ENCODE peak calls at places on chromosomes 4 and X, in nine cellular contexts. C is stomach, N is thyroid gland, E is Panc1, Y is mucosa of descending colon, I is brain microvascular endothelial cell, G is heart right ventricle, R is bronchial epithelial cell, D is fibroblast of pulmonary artery. Z is an unnamed sample.

GRCh38 chrX:95071052-95071451 is 1397.0 kb downstream of the FAM133A start:
- DNase-seq in C (no peak), N (no peak), E (no peak), Y (no peak), I (no peak), G (no peak), R (no peak), D (no peak), Z (peak)

GRCh38 chr4:12409507-12410190 is 981.0 kb upstream of the HS3ST1 start:
- DNase-seq in C (no peak), N (no peak), E (no peak), Y (no peak), I (no peak), G (no peak), R (peak), D (peak), Z (peak)

GRCh38 chr4:115234405-115235093 is 121.1 kb upstream of the NDST4 start:
- DNase-seq in C (no peak), N (no peak), E (no peak), Y (no peak), I (no peak), G (no peak), R (peak), D (no peak), Z (peak)

GRCh38 chr4:99087887-99088484 is 602 bp downstream of the ADH5 start:
- DNase-seq in C (peak), N (peak), E (no peak), Y (no peak), I (peak), G (peak), R (peak), D (peak), Z (peak)

GRCh38 chr4:2942532-2943363 is 20.5 kb downstream of the NOP14 start:
- DNase-seq in C (peak), N (peak), E (no peak), Y (peak), I (no peak), G (no peak), R (peak), D (no peak), Z (no peak)

GRCh38 chr4:26120098-26120795 is 200.6 kb upstream of the RBPJ start:
- DNase-seq in C (no peak), N (no peak), E (no peak), Y (no peak), I (no peak), G (no peak), R (peak), D (peak), Z (peak)

GRCh38 chrX:73577368-73577767 is 14.4 kb downstream of the CHIC1 start:
- DNase-seq in C (no peak), N (peak), E (no peak), Y (no peak), I (peak), G (peak), R (peak), D (peak), Z (peak)

GRCh38 chr4:106238819-106239420 is 77.1 kb downstream of the TBCK start:
- DNase-seq in C (no peak), N (no peak), E (no peak), Y (no peak), I (peak), G (peak), R (peak), D (peak), Z (peak)

GRCh38 chrX:68568136-68568535 is 69.3 kb downstream of the YIPF6 start:
- DNase-seq in C (no peak), N (no peak), E (no peak), Y (no peak), I (no peak), G (no peak), R (no peak), D (no peak), Z (no peak)

GRCh38 chrX:102964941-102965340 is 27.9 kb downstream of the RAB40AL start:
- DNase-seq in C (no peak), N (no peak), E (no peak), Y (no peak), I (no peak), G (no peak), R (no peak), D (no peak), Z (no peak)

GRCh38 chr4:169243808-169244207 is 26.9 kb downstream of the SH3RF1 start:
- DNase-seq in C (no peak), N (no peak), E (no peak), Y (no peak), I (peak), G (no peak), R (peak), D (peak), Z (peak)

GRCh38 chr4:174423257-174423944 is 98.9 kb downstream of the HPGD start:
- DNase-seq in C (peak), N (no peak), E (peak), Y (no peak), I (peak), G (peak), R (peak), D (peak), Z (peak)

GRCh38 chrX:38220024-38220935 is at the start of gene SRPX:
- DNase-seq in C (peak), N (peak), E (no peak), Y (peak), I (no peak), G (peak), R (peak), D (peak), Z (peak)

GRCh38 chr4:64581422-64581821 is 172.2 kb upstream of the TECRL start:
- DNase-seq in C (no peak), N (no peak), E (no peak), Y (no peak), I (peak), G (no peak), R (peak), D (peak), Z (peak)

GRCh38 chr4:123020285-123020684 is 97.9 kb upstream of the NUDT6 start:
- DNase-seq in C (no peak), N (no peak), E (no peak), Y (no peak), I (no peak), G (no peak), R (no peak), D (no peak), Z (no peak)

GRCh38 chr4:124640037-124640730 is 72.3 kb downstream of the ANKRD50 start:
- DNase-seq in C (peak), N (peak), E (peak), Y (no peak), I (peak), G (no peak), R (peak), D (peak), Z (peak)

GRCh38 chrX:12319012-12319519 is 180.8 kb downstream of the FRMPD4 start:
- DNase-seq in C (no peak), N (no peak), E (no peak), Y (no peak), I (no peak), G (no peak), R (no peak), D (no peak), Z (peak)

GRCh38 chr4:77617203-77617602 is 11.6 kb downstream of the CXCL13 start:
- DNase-seq in C (no peak), N (no peak), E (no peak), Y (no peak), I (no peak), G (no peak), R (peak), D (no peak), Z (peak)

GRCh38 chr4:187235456-187236170 is 512.0 kb upstream of the FAT1 start:
- DNase-seq in C (no peak), N (no peak), E (no peak), Y (no peak), I (no peak), G (no peak), R (no peak), D (no peak), Z (no peak)

GRCh38 chrX:19198448-19198847 is 76.2 kb upstream of the ADGRG2 start:
- DNase-seq in C (no peak), N (no peak), E (no peak), Y (no peak), I (no peak), G (no peak), R (no peak), D (no peak), Z (no peak)

GRCh38 chrX:152819732-152820131 is 10.8 kb downstream of the CETN2 start:
- DNase-seq in C (no peak), N (no peak), E (no peak), Y (no peak), I (peak), G (no peak), R (peak), D (no peak), Z (peak)

GRCh38 chrX:53000447-53001208 is 42.3 kb upstream of the FAM156A start:
- DNase-seq in C (no peak), N (no peak), E (no peak), Y (no peak), I (no peak), G (no peak), R (no peak), D (peak), Z (no peak)

GRCh38 chr4:82500106-82500738 is 61.6 kb downstream of the TMEM150C start:
- DNase-seq in C (no peak), N (no peak), E (no peak), Y (no peak), I (no peak), G (no peak), R (peak), D (peak), Z (peak)

GRCh38 chrX:23919706-23920320 is 12.0 kb downstream of the CXorf58 start:
- DNase-seq in C (no peak), N (peak), E (no peak), Y (no peak), I (no peak), G (no peak), R (no peak), D (peak), Z (peak)
- TF ChIP-seq CTCF in C (no peak), N (no peak), E (no peak), Y (no peak), I (peak), G (peak), R (no peak), D (peak), Z (peak)

DNA sequence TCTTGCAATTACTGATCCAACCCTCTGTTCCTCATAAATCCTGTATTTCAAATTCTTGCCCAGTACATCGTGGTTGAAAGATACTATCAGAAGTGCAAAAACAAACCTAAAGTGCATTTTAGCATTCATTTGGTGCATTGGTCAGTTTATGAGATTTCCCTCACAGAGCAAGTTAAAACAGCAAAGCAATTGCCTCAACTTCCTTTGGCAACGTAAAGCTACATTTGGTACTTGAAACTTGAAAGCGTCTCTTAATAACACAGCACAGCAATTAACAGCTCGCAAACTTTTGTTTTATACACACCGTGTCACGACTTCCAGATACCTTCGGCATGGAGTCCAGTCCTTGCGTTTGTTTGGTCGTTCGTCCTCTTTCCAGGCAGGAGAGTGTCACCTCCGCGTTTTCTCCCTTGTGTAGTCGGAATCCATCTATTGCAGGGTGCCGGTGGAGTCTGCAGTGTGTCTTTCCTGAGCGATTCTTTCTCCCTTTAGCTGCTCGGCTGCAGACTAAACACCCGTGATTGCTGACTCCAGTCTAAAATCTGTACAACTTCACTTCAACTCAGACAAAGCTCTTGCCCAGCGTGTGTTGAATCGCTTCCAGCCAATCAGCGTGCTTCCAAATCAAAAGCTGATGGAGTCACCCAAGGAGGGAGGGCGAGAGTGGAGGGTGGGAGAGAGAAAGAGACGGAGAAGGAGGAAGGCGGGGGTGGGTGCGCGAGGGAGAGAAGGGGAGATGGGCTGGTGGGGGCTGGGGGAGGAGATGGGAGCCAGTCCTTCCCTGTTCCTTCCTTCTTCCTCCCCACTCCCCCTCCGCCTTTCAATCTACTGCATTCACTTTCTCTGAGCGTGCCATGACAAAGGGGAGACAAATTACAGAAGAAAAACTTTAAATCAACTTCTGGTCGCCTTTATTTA is at the start of gene PCDH18:
- DNase-seq in C (peak), N (peak), E (no peak), Y (peak), I (peak), G (peak), R (peak), D (peak), Z (peak)
- H3K4me3 ChIP-seq in C (peak), N (peak), E (peak), Y (no peak), I (peak), G (peak), R (peak), D (peak), Z (peak)

GRCh38 chr4:155523358-155523757 is 143.3 kb upstream of the GUCY1A1 start:
- DNase-seq in C (no peak), N (no peak), E (no peak), Y (no peak), I (no peak), G (no peak), R (no peak), D (no peak), Z (no peak)

GRCh38 chr4:155526452-155527169 is 140.0 kb upstream of the GUCY1A1 start:
- DNase-seq in C (no peak), N (no peak), E (no peak), Y (no peak), I (no peak), G (peak), R (no peak), D (peak), Z (peak)

GRCh38 chr4:155521382-155521781 is 144.6 kb upstream of the MAP9 start:
- DNase-seq in C (no peak), N (no peak), E (no peak), Y (no peak), I (no peak), G (no peak), R (no peak), D (no peak), Z (no peak)

DNA sequence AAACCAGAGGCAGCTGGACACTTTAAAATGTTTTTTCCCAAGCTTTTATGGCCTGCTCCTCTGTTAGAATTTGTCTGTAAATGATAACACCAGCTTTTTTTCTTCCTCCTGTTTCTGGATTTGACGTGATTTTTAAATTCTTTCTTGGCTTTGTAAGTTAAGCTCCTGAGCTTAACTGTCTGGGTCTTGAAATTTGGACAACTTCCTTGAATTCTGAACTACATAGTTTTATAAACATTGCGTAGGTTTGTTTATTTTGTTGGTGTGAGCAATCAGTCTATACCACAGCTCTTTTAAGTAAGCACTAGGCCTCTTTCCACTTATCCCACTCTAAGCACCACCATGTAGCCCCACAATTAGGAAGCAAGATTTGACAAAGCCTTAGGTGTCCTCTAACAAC is 144.4 kb upstream of the GUCY1A1 start:
- DNase-seq in C (no peak), N (no peak), E (no peak), Y (no peak), I (no peak), G (no peak), R (peak), D (no peak), Z (peak)
- TF ChIP-seq CTCF in C (no peak), N (no peak), E (no peak), Y (no peak), I (no peak), G (no peak), R (no peak), D (no peak), Z (no peak)

DNA sequence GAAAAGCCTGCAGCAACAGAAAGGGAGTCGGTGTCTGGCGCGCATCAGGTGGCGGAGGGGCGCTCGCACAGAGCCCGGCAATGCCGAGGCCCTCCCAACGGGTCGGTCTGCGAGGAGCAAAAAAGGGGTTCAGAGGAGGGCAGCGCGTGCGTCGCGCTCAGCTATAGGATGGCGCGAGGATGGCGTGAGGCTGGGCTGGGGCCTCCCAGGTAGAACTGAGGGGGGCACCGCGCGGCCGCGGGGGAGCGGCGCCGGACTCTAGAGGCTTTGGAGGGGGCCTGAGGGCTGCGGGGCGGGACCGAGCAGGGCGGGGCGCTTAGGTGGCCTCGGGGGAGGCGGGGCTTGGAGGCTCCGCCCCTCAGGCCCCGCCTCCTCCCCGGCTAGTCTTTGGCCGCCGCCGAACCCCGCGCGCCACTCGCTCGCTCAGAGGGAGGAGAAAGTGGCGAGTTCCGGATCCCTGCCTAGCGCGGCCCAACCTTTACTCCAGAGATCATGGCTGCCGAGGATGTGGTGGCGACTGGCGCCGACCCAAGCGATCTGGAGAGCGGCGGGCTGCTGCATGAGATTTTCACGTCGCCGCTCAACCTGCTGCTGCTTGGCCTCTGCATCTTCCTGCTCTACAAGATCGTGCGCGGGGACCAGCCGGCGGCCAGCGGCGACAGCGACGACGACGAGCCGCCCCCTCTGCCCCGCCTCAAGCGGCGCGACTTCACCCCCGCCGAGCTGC is at the start of gene PGRMC1:
- DNase-seq in C (peak), N (peak), E (no peak), Y (peak), I (peak), G (peak), R (peak), D (peak), Z (peak)
- H3K4me3 ChIP-seq in C (peak), N (peak), E (peak), Y (peak), I (peak), G (peak), R (peak), D (peak), Z (peak)

GRCh38 chr4:112517067-112517588 is 1.1 kb upstream of the NEUROG2 start:
- DNase-seq in C (no peak), N (no peak), E (no peak), Y (no peak), I (no peak), G (no peak), R (no peak), D (no peak), Z (no peak)
- TF ChIP-seq CTCF in C (no peak), N (no peak), E (no peak), Y (no peak), I (no peak), G (no peak), R (no peak), D (no peak), Z (no peak)

DNA sequence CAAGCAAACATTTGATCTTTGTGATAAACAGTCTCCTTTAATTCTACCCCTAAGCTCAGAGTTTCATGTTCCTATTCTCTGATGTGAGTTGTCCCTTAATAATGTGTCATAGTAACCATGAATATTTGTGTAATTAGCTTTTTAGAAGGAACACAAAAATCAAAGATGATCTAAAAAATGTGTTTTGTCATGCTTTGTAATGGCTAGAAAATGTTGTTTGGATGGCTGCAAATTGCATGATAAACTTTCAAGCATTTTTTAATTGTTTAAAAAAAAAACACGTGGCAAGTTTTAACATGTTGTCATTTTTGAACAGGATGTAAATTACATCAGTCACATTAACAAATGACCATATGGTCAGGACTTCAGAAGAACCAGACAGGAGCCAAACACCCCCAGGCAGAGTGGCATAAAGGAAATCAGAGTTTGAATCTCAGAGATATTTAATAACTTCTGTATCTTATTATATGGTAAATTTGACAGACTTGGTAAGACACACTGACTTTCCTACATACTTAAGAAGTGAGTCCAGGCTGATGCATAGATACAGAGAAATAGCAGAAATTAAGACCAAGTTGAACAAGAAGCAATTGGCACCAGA is 223.9 kb upstream of the VEGFC start:
- DNase-seq in C (no peak), N (no peak), E (no peak), Y (no peak), I (no peak), G (no peak), R (peak), D (no peak), Z (peak)
- H3K4me3 ChIP-seq in C (no peak), N (no peak), E (no peak), Y (no peak), I (no peak), G (no peak), R (no peak), D (no peak), Z (no peak)

Z was measured in fibroblast of mammary gland.